ENCODE peak calls at places on chromosomes 12 and 14, in four cellular contexts. One of them, this sample, is unnamed.

GRCh38 chr12:114407034-114407420 is 1.1 kb upstream of the TBX5 start:
- DNase-seq in HL-60: no peak
- DNase-seq in left lung: no peak
- DNase-seq in lower leg skin: no peak
- DNase-seq in this sample: no peak

GRCh38 chr14:90093942-90094595 is 32.3 kb downstream of the KCNK13 start:
- DNase-seq in HL-60: peak
- DNase-seq in left lung: no peak
- DNase-seq in lower leg skin: no peak
- DNase-seq in this sample: no peak

GRCh38 chr14:101537286-101537685 is 24.0 kb upstream of the DIO3 start:
- DNase-seq in HL-60: no peak
- DNase-seq in left lung: no peak
- DNase-seq in lower leg skin: no peak
- DNase-seq in this sample: no peak

GRCh38 chr12:41466762-41467270 is 278.7 kb downstream of the PDZRN4 start:
- DNase-seq in HL-60: no peak
- DNase-seq in left lung: no peak
- DNase-seq in lower leg skin: no peak
- DNase-seq in this sample: no peak

GRCh38 chr12:1917172-1918070 is 1.0 kb downstream of the CACNA2D4 start:
- DNase-seq in HL-60: peak
- DNase-seq in left lung: no peak
- DNase-seq in lower leg skin: peak
- DNase-seq in this sample: peak

GRCh38 chr14:73888971-73889370 is 2.3 kb downstream of the ZNF410 start:
- DNase-seq in HL-60: no peak
- DNase-seq in left lung: no peak
- DNase-seq in lower leg skin: no peak
- DNase-seq in this sample: no peak

GRCh38 chr12:103780093-103780440 is 61.0 kb downstream of the NT5DC3 start:
- DNase-seq in HL-60: no peak
- DNase-seq in left lung: no peak
- DNase-seq in lower leg skin: no peak
- DNase-seq in this sample: no peak

GRCh38 chr14:96104469-96105057 is 65.4 kb downstream of the C14orf132 start:
- DNase-seq in HL-60: no peak
- DNase-seq in left lung: peak
- DNase-seq in lower leg skin: peak
- DNase-seq in this sample: no peak

GRCh38 chr12:48105321-48105866 is 485 bp downstream of the SENP1 start:
- DNase-seq in HL-60: peak
- DNase-seq in left lung: no peak
- DNase-seq in lower leg skin: peak
- DNase-seq in this sample: peak

GRCh38 chr12:74393265-74393664 is 144.4 kb upstream of the ATXN7L3B start:
- DNase-seq in HL-60: no peak
- DNase-seq in left lung: no peak
- DNase-seq in lower leg skin: no peak
- DNase-seq in this sample: no peak

GRCh38 chr14:50615566-50615965 is 52.5 kb downstream of the SAV1 start:
- DNase-seq in HL-60: no peak
- DNase-seq in left lung: no peak
- DNase-seq in lower leg skin: no peak
- DNase-seq in this sample: no peak

GRCh38 chr14:72177246-72177645 is 245.0 kb downstream of the RGS6 start:
- DNase-seq in HL-60: no peak
- DNase-seq in left lung: no peak
- DNase-seq in lower leg skin: no peak
- DNase-seq in this sample: no peak

GRCh38 chr12:122090759-122091535 is 12.4 kb downstream of the MLXIP start:
- DNase-seq in HL-60: no peak
- DNase-seq in left lung: no peak
- DNase-seq in lower leg skin: no peak
- DNase-seq in this sample: no peak

GRCh38 chr12:105580841-105581352 is 250.4 kb downstream of the C12orf75 start:
- DNase-seq in HL-60: no peak
- DNase-seq in left lung: no peak
- DNase-seq in lower leg skin: no peak
- DNase-seq in this sample: no peak

GRCh38 chr12:32198555-32198954 is 91.9 kb downstream of the BICD1 start:
- DNase-seq in HL-60: no peak
- DNase-seq in left lung: no peak
- DNase-seq in lower leg skin: no peak
- DNase-seq in this sample: no peak

GRCh38 chr14:24943024-24943423 is 106.9 kb downstream of the STXBP6 start:
- DNase-seq in HL-60: no peak
- DNase-seq in left lung: no peak
- DNase-seq in lower leg skin: peak
- DNase-seq in this sample: no peak

GRCh38 chr12:24470050-24470449 is 478.9 kb downstream of the BCAT1 start:
- DNase-seq in HL-60: peak
- DNase-seq in left lung: no peak
- DNase-seq in lower leg skin: no peak
- DNase-seq in this sample: no peak

GRCh38 chr14:99189201-99189801 is 82.7 kb downstream of the BCL11B start:
- DNase-seq in HL-60: no peak
- DNase-seq in left lung: peak
- DNase-seq in lower leg skin: no peak
- DNase-seq in this sample: no peak

GRCh38 chr12:1474567-1475153 is 119.7 kb downstream of the FBXL14 start:
- DNase-seq in HL-60: no peak
- DNase-seq in left lung: no peak
- DNase-seq in lower leg skin: no peak
- DNase-seq in this sample: peak

GRCh38 chr12:121165316-121165715 is 32.6 kb downstream of the P2RX7 start:
- DNase-seq in HL-60: no peak
- DNase-seq in left lung: no peak
- DNase-seq in lower leg skin: no peak
- DNase-seq in this sample: no peak

GRCh38 chr14:95225251-95225887 is 68.0 kb upstream of the DICER1 start:
- DNase-seq in HL-60: no peak
- DNase-seq in left lung: no peak
- DNase-seq in lower leg skin: peak
- DNase-seq in this sample: no peak

GRCh38 chr14:52314521-52315354 is 626 bp downstream of the PTGER2 start:
- DNase-seq in HL-60: peak
- DNase-seq in left lung: peak
- DNase-seq in lower leg skin: peak
- DNase-seq in this sample: no peak

GRCh38 chr12:30796891-30797371 is 42.2 kb upstream of the CAPRIN2 start:
- DNase-seq in HL-60: no peak
- DNase-seq in left lung: no peak
- DNase-seq in lower leg skin: no peak
- DNase-seq in this sample: no peak

GRCh38 chr12:48109424-48109823 is 3.5 kb upstream of the SENP1 start:
- DNase-seq in HL-60: no peak
- DNase-seq in left lung: no peak
- DNase-seq in lower leg skin: no peak
- DNase-seq in this sample: no peak

GRCh38 chr12:131018808-131019397 is 65.2 kb downstream of the ADGRD1 start:
- DNase-seq in HL-60: no peak
- DNase-seq in left lung: no peak
- DNase-seq in lower leg skin: no peak
- DNase-seq in this sample: no peak

GRCh38 chr12:58833844-58834243 is 86.5 kb downstream of the LRIG3 start:
- DNase-seq in HL-60: no peak
- DNase-seq in left lung: no peak
- DNase-seq in lower leg skin: no peak
- DNase-seq in this sample: no peak

GRCh38 chr12:102197789-102198188 is at the start of gene PMCH:
- DNase-seq in HL-60: no peak
- DNase-seq in left lung: no peak
- DNase-seq in lower leg skin: no peak
- DNase-seq in this sample: no peak

GRCh38 chr12:544941-545635 is 85.3 kb downstream of the B4GALNT3 start:
- DNase-seq in HL-60: no peak
- DNase-seq in left lung: no peak
- DNase-seq in lower leg skin: no peak
- DNase-seq in this sample: no peak

GRCh38 chr14:29842228-29842627 is 85.4 kb downstream of the PRKD1 start:
- DNase-seq in HL-60: no peak
- DNase-seq in left lung: no peak
- DNase-seq in lower leg skin: no peak
- DNase-seq in this sample: no peak

GRCh38 chr12:112344220-112344619 is 38.0 kb downstream of the HECTD4 start:
- DNase-seq in HL-60: no peak
- DNase-seq in left lung: no peak
- DNase-seq in lower leg skin: no peak
- DNase-seq in this sample: no peak

GRCh38 chr12:112342587-112342986 is 39.6 kb downstream of the HECTD4 start:
- DNase-seq in HL-60: no peak
- DNase-seq in left lung: no peak
- DNase-seq in lower leg skin: no peak
- DNase-seq in this sample: no peak

GRCh38 chr12:112349440-112349839 is 32.8 kb downstream of the HECTD4 start:
- DNase-seq in HL-60: no peak
- DNase-seq in left lung: no peak
- DNase-seq in lower leg skin: no peak
- DNase-seq in this sample: no peak

GRCh38 chr12:112347521-112347920 is 34.7 kb downstream of the HECTD4 start:
- DNase-seq in HL-60: no peak
- DNase-seq in left lung: no peak
- DNase-seq in lower leg skin: no peak
- DNase-seq in this sample: no peak

GRCh38 chr12:112346194-112346593 is 36.0 kb downstream of the HECTD4 start:
- DNase-seq in HL-60: no peak
- DNase-seq in left lung: no peak
- DNase-seq in lower leg skin: no peak
- DNase-seq in this sample: no peak
- TF ChIP-seq CTCF in HL-60: no peak
- TF ChIP-seq CTCF in left lung: no peak
- TF ChIP-seq CTCF in lower leg skin: no peak
- TF ChIP-seq CTCF in this sample: no peak

GRCh38 chr14:87601011-87601410 is 392.0 kb downstream of the GALC start:
- DNase-seq in HL-60: no peak
- DNase-seq in left lung: no peak
- DNase-seq in lower leg skin: no peak
- DNase-seq in this sample: no peak
- TF ChIP-seq CTCF in HL-60: no peak
- TF ChIP-seq CTCF in left lung: no peak
- TF ChIP-seq CTCF in lower leg skin: no peak
- TF ChIP-seq CTCF in this sample: no peak

GRCh38 chr12:62259311-62259992 is 752 bp upstream of the USP15 start:
- DNase-seq in HL-60: peak
- DNase-seq in left lung: no peak
- DNase-seq in lower leg skin: no peak
- DNase-seq in this sample: no peak

GRCh38 chr12:62258231-62258630 is 2.0 kb upstream of the USP15 start:
- DNase-seq in HL-60: no peak
- DNase-seq in left lung: no peak
- DNase-seq in lower leg skin: no peak
- DNase-seq in this sample: no peak

GRCh38 chr12:62261876-62262275 is 1.7 kb downstream of the USP15 start:
- DNase-seq in HL-60: no peak
- DNase-seq in left lung: peak
- DNase-seq in lower leg skin: no peak
- DNase-seq in this sample: no peak

GRCh38 chr12:62260733-62261683 is 804 bp downstream of the USP15 start:
- DNase-seq in HL-60: peak
- DNase-seq in left lung: no peak
- DNase-seq in lower leg skin: peak
- DNase-seq in this sample: no peak

GRCh38 chr12:62259993-62260732 is at the start of gene USP15:
- DNase-seq in HL-60: peak
- DNase-seq in left lung: peak
- DNase-seq in lower leg skin: peak
- DNase-seq in this sample: peak
- TF ChIP-seq CTCF in HL-60: peak
- TF ChIP-seq CTCF in left lung: peak
- TF ChIP-seq CTCF in lower leg skin: no peak
- TF ChIP-seq CTCF in this sample: peak

GRCh38 chr12:43805149-43805856 is 814 bp downstream of the TWF1 start:
- DNase-seq in HL-60: no peak
- DNase-seq in left lung: no peak
- DNase-seq in lower leg skin: no peak
- DNase-seq in this sample: no peak
- TF ChIP-seq CTCF in HL-60: no peak
- TF ChIP-seq CTCF in left lung: no peak
- TF ChIP-seq CTCF in lower leg skin: no peak
- TF ChIP-seq CTCF in this sample: no peak

GRCh38 chr14:106268013-106268727 is 741.8 kb downstream of the TMEM121 start:
- DNase-seq in HL-60: peak
- DNase-seq in left lung: no peak
- DNase-seq in lower leg skin: no peak
- DNase-seq in this sample: no peak
- TF ChIP-seq CTCF in HL-60: peak
- TF ChIP-seq CTCF in left lung: no peak
- TF ChIP-seq CTCF in lower leg skin: no peak
- TF ChIP-seq CTCF in this sample: no peak

DNA sequence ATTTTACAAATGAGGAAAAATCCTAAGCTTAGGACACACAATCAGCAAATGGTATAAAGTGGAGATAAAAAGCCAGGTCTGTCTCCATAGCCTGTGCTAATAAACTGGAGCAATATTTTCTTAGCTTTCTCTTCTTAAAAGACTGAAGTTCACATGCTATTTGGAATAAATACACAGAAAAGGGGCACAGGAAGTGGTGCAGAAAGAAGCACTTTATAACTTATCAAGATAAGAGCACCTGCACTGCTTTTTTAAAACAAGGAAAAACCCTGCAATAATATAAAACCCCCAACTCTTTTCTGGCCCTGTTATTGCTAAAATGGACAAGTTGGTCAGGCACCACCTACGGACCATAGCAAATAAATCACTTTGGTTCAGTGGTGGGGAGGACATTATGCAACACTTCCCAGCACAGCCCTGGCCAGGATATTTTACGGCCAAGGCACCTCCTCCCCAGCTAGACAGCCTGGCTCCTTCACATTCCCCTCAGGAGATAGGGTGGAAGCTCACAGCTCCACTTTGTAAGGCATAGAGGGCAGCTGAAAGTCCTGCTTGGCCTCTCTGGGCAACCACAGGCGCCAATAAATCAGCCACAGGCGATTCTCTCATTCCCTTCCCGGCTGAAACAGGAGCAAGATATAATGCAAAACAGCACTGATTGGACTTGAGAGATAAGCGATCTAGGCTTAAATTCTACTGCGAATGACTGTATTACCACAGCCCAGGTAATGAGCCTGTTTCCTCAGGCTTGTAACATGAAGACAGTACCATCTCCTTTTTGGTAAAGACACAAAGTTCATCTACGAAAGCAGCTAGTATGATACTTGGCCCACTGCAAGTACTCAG is 2.1 kb downstream of the ZBTB25 start:
- DNase-seq in HL-60: no peak
- DNase-seq in left lung: no peak
- DNase-seq in lower leg skin: peak
- DNase-seq in this sample: no peak
- TF ChIP-seq CTCF in HL-60: no peak
- TF ChIP-seq CTCF in left lung: no peak
- TF ChIP-seq CTCF in lower leg skin: no peak
- TF ChIP-seq CTCF in this sample: no peak

This sample was measured in type B pancreatic cell.